ENCODE peak calls at places on chromosomes 16 and 17, in seven cellular contexts. K, F, G, Q, Z, D and U are unnamed samples.

GRCh38 chr16:12329246-12329995 is 352.9 kb downstream of the SNX29 start:
- DNase-seq in K (no peak), Q (no peak), Z (no peak), D (no peak), F (no peak), G (no peak), U (no peak)

GRCh38 chr16:66972983-66973382 is 11.9 kb downstream of the CES3 start:
- DNase-seq in G (no peak), D (no peak), F (no peak), Q (no peak), Z (no peak), K (no peak), U (no peak)

GRCh38 chr16:79811541-79811940 is 211.0 kb upstream of the MAF start:
- DNase-seq in K (no peak), G (no peak), F (no peak), Q (no peak), D (no peak), Z (no peak), U (no peak)

GRCh38 chr17:81074875-81075274 is 39.9 kb downstream of the BAIAP2 start:
- DNase-seq in Z (no peak), Q (no peak), F (peak; percentile 44), K (no peak), G (no peak), D (no peak), U (no peak)

GRCh38 chr16:89143911-89144675 is 27.5 kb upstream of the CDH15 start:
- DNase-seq in G (no peak), Q (no peak), D (no peak), Z (no peak), F (no peak), K (peak; percentile 28), U (no peak)

GRCh38 chr16:89749637-89750036 is 28.3 kb downstream of the ZNF276 start:
- DNase-seq in Q (no peak), Z (no peak), F (no peak), D (no peak), G (no peak), K (peak; percentile 65), U (no peak)

GRCh38 chr17:75738218-75738802 is 17.1 kb downstream of the ITGB4 start:
- DNase-seq in G (no peak), F (peak; percentile 55), D (no peak), K (peak; percentile 79), Z (peak; percentile 27), Q (no peak), U (peak; percentile 44)

GRCh38 chr17:4499431-4500187 is 928 bp downstream of the SPNS2 start:
- DNase-seq in K (no peak), D (no peak), F (no peak), G (no peak), Q (no peak), Z (no peak), U (no peak)

GRCh38 chr17:72488542-72489272 is 367.9 kb downstream of the SOX9 start:
- DNase-seq in Q (no peak), G (no peak), K (no peak), Z (no peak), D (no peak), F (no peak), U (no peak)

GRCh38 chr16:13313351-13313750 is 412.0 kb downstream of the SHISA9 start:
- DNase-seq in K (no peak), Z (no peak), Q (no peak), G (no peak), D (no peak), F (no peak), U (no peak)

GRCh38 chr17:55622547-55622946 is 100.1 kb downstream of the TMEM100 start:
- DNase-seq in K (no peak), D (no peak), Z (no peak), G (no peak), Q (no peak), F (no peak), U (no peak)

GRCh38 chr17:76444518-76445311 is 8.2 kb downstream of the UBE2O start:
- DNase-seq in D (no peak), K (no peak), F (peak; percentile 55), Z (peak; percentile 55), G (no peak), Q (no peak), U (no peak)

GRCh38 chr16:1493746-1494094 is 560 bp downstream of the TELO2 start:
- DNase-seq in K (peak; percentile 45), Q (no peak), F (peak; percentile 61), D (no peak), Z (no peak), G (no peak), U (peak; percentile 66)

GRCh38 chr17:82334622-82335394 is 1.2 kb upstream of the SECTM1 start:
- DNase-seq in F (peak; percentile 43), G (no peak), Q (no peak), D (no peak), Z (peak; percentile 22), K (peak; percentile 58), U (no peak)

GRCh38 chr16:75147968-75148310 is 385 bp upstream of the ZFP1 start:
- DNase-seq in Z (no peak), G (no peak), Q (no peak), F (no peak), D (no peak), K (no peak), U (no peak)

GRCh38 chr16:75152635-75153034 is 4.3 kb downstream of the ZFP1 start:
- DNase-seq in F (no peak), K (no peak), Q (no peak), G (no peak), D (no peak), Z (no peak), U (no peak)

GRCh38 chr16:75148311-75149195 is at the start of gene ZFP1:
- DNase-seq in K (peak; percentile 97), Q (peak; percentile 87), F (peak; percentile 95), G (peak; percentile 94), Z (peak; percentile 88), D (peak; percentile 86), U (peak; percentile 98)

DNA sequence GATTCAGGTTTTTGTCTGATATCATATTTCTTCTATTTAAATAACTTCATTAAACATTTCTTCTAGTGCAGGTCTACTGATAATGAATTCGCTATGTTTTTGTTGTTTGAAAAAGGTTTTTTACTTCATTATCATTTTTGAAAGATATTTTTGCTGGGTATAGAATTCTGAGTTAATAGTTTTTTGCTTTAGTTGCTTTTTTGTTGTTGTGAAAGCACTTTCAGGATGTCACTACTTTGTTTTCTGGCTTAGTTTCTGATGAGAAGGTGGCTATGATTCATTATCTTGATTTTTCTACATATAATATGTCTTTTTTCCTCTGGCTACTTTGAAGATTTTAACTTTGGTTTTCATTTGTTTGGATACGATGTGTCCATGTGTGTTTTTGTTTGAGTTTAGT is 3.5 kb downstream of the ZFP1 start:
- DNase-seq in Z (no peak), G (no peak), F (no peak), K (no peak), D (no peak), Q (no peak), U (no peak)
- H3K36me3 ChIP-seq in Z (peaks cover 13% of the 10 kb centered on the region), G (no peaks in the 10 kb centered on the region), F (no peaks in the 10 kb centered on the region), K (peaks cover 1% of the 10 kb centered on the region), D (no peaks in the 10 kb centered on the region), Q (peaks cover 3% of the 10 kb centered on the region), U (peaks cover 38% of the 10 kb centered on the region)

GRCh38 chr17:40337351-40337750 is 27.2 kb downstream of the GJD3 start:
- DNase-seq in K (no peak), Z (no peak), G (no peak), Q (no peak), D (no peak), F (no peak), U (no peak)
- H3K27me3 ChIP-seq in K (no peaks in the 10 kb centered on the region), Z (no peaks in the 10 kb centered on the region), G (no peaks in the 10 kb centered on the region), Q (no peaks in the 10 kb centered on the region), D (no peaks in the 10 kb centered on the region), F (no peaks in the 10 kb centered on the region), U (no peaks in the 10 kb centered on the region)

GRCh38 chr17:50110591-50111349 is 15.6 kb downstream of the PDK2 start:
- DNase-seq in G (peak; percentile 87), F (no peak), Q (no peak), Z (no peak), D (no peak), K (no peak), U (peak; percentile 84)

GRCh38 chr17:50112694-50113093 is 17.3 kb downstream of the SAMD14 start:
- DNase-seq in D (no peak), Q (no peak), K (no peak), F (no peak), G (peak; percentile 49), Z (no peak), U (no peak)

GRCh38 chr17:50113624-50114320 is 16.2 kb downstream of the SAMD14 start:
- DNase-seq in D (no peak), F (no peak), Z (no peak), Q (no peak), K (no peak), G (peak; percentile 51), U (no peak)

GRCh38 chr17:50109785-50110184 is 14.6 kb downstream of the PDK2 start:
- DNase-seq in K (no peak), G (peak; percentile 48), Q (no peak), Z (no peak), F (no peak), D (no peak), U (no peak)

DNA sequence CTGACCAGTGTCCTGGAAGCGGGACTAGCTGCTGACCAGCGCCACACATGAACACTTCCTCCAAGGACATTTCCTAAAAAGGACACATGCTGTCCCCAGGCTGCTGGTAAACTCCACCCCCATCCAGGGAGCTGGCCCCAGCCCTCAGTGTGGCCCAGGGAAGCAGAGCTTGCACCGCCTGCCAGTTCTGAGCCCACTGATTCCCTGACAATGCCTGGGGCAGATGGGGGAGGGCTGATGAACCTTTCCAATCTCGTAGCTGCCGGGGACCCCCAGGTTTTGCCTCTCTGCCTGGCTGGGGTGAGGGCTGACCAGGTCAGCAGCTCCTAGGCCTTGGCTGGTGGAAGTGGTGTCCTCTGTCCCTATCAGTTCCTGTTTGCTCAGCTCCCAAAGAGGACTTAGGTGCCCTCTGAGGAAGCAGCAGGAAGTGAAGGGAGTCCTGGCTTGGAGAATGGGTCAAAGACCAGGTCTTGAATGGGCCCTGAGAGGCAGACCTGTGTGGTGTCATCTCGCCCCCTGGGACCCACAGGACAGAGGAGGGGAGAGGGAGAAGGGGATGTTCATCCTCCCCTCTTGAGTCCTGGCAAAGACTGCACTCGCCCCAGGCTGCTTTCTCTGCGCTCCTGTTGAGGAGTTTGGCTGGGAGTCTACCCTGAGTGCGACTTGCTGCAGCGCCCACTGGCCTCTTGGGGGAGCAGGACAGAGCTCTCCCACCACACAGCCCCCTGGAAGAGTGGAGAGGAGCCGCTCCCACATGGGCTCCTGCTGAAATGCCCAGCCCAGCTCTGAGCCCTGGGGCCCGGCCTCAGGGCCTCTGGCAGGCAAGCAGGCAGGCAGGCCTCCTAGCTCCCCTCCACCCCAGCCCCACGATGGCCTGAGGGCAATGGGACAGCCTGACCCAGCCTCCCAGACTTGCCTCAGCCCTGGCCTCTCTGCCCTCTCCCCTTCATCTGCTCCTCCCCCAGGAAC is 16.8 kb downstream of the PDK2 start:
- DNase-seq in D (no peak), Q (no peak), G (peak; percentile 82), Z (no peak), F (no peak), K (peak; percentile 85), U (peak; percentile 88)
- H3K27ac ChIP-seq in D (peak overlapping the region; percentile 19), Q (no peak overlapping the region), G (peak overlapping the region; percentile 97), Z (no peak overlapping the region), F (no peak overlapping the region), K (peak overlapping the region; percentile 91), U (peak overlapping the region; percentile 98)

GRCh38 chr17:39261286-39261685 is 35.5 kb upstream of the STAC2 start:
- DNase-seq in F (no peak), Q (no peak), D (no peak), G (no peak), Z (no peak), K (no peak), U (no peak)

DNA sequence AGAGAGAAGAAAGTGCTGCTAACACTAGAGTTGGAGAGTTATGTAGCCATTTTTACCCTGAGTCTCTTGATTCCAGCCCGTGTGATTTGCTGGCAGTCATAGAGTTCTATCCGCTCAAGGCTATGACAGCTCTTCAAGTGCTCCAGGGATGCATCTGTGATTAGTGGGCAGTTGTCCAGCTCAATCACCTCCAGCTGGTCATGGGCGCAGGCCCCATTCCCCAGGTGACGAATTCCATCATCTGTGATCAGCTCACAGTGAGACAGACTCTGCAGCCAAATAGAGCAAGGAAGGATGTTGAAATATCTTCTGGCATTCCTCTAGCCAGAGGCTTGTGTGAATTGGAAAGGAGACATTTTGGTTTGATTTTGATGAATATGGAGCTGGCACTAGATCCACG is 38.4 kb upstream of the STAC2 start:
- DNase-seq in Z (no peak), Q (no peak), K (no peak), G (no peak), D (no peak), F (no peak), U (peak; percentile 72)
- H3K36me3 ChIP-seq in Z (peaks cover 44% of the 10 kb centered on the region), Q (peaks cover 43% of the 10 kb centered on the region), K (peaks cover 6% of the 10 kb centered on the region), G (peaks cover 77% of the 10 kb centered on the region), D (no peaks in the 10 kb centered on the region), F (peaks cover 37% of the 10 kb centered on the region), U (peaks cover 2% of the 10 kb centered on the region)